ENCODE peak calls at places on chromosome 14, in six cellular contexts. One of them, this sample, is unnamed. For H3K4me1 and H3F3A, the result is how much of the 10 kb centered on the place peaks cover.

GRCh38 chr14:50303744-50304471 is 8.1 kb downstream of the L2HGDH start:
- DNase-seq in SK-N-SH: no peak
- DNase-seq in MM.1S: no peak
- DNase-seq in GM23338: no peak
- DNase-seq in PC-3: no peak
- DNase-seq in GM23248: peak
- DNase-seq in this sample: no peak

GRCh38 chr14:94029671-94030203 is 3.6 kb downstream of the OTUB2 start:
- DNase-seq in SK-N-SH: no peak
- DNase-seq in GM23248: no peak
- DNase-seq in MM.1S: no peak
- DNase-seq in PC-3: no peak
- DNase-seq in GM23338: no peak
- DNase-seq in this sample: no peak

GRCh38 chr14:52313903-52314481 is at the start of gene PTGER2:
- DNase-seq in GM23248: peak
- DNase-seq in PC-3: peak
- DNase-seq in GM23338: peak
- DNase-seq in SK-N-SH: peak
- DNase-seq in MM.1S: peak
- DNase-seq in this sample: peak

GRCh38 chr14:67168110-67168441 is 21.2 kb upstream of the GARIN2 start:
- DNase-seq in GM23338: no peak
- DNase-seq in PC-3: no peak
- DNase-seq in MM.1S: no peak
- DNase-seq in SK-N-SH: no peak
- DNase-seq in GM23248: no peak
- DNase-seq in this sample: no peak

GRCh38 chr14:53536446-53536845 is 383.3 kb upstream of the DDHD1 start:
- DNase-seq in GM23248: no peak
- DNase-seq in PC-3: no peak
- DNase-seq in SK-N-SH: no peak
- DNase-seq in GM23338: no peak
- DNase-seq in MM.1S: no peak
- DNase-seq in this sample: no peak

GRCh38 chr14:73248294-73248868 is 11.1 kb downstream of the PAPLN start:
- DNase-seq in SK-N-SH: no peak
- DNase-seq in GM23248: peak
- DNase-seq in PC-3: peak
- DNase-seq in GM23338: no peak
- DNase-seq in MM.1S: no peak
- DNase-seq in this sample: no peak

GRCh38 chr14:64053694-64054669 is 201.2 kb downstream of the SYNE2 start:
- DNase-seq in SK-N-SH: no peak
- DNase-seq in GM23338: no peak
- DNase-seq in PC-3: peak
- DNase-seq in MM.1S: no peak
- DNase-seq in GM23248: peak
- DNase-seq in this sample: no peak

GRCh38 chr14:59398841-59399240 is 66.3 kb downstream of the GPR135 start:
- DNase-seq in PC-3: no peak
- DNase-seq in MM.1S: no peak
- DNase-seq in SK-N-SH: no peak
- DNase-seq in GM23338: no peak
- DNase-seq in GM23248: no peak
- DNase-seq in this sample: no peak

GRCh38 chr14:93100098-93100497 is 15.6 kb downstream of the ITPK1 start:
- DNase-seq in GM23248: no peak
- DNase-seq in MM.1S: no peak
- DNase-seq in SK-N-SH: no peak
- DNase-seq in GM23338: peak
- DNase-seq in PC-3: no peak
- DNase-seq in this sample: no peak

GRCh38 chr14:23631702-23632460 is 4.3 kb upstream of the DHRS2 start:
- DNase-seq in SK-N-SH: peak
- DNase-seq in MM.1S: peak
- DNase-seq in GM23338: peak
- DNase-seq in GM23248: peak
- DNase-seq in PC-3: peak
- DNase-seq in this sample: peak

GRCh38 chr14:64439141-64439540 is 26.2 kb upstream of the AKAP5 start:
- DNase-seq in PC-3: no peak
- DNase-seq in MM.1S: no peak
- DNase-seq in GM23248: no peak
- DNase-seq in SK-N-SH: no peak
- DNase-seq in GM23338: no peak
- DNase-seq in this sample: no peak

GRCh38 chr14:22928237-22929103 is 706 bp downstream of the PRMT5 start:
- DNase-seq in PC-3: peak
- DNase-seq in MM.1S: no peak
- DNase-seq in SK-N-SH: no peak
- DNase-seq in GM23248: peak
- DNase-seq in GM23338: no peak
- DNase-seq in this sample: peak

GRCh38 chr14:56474419-56475022 is 105.1 kb upstream of the TMEM260 start:
- DNase-seq in PC-3: peak
- DNase-seq in SK-N-SH: peak
- DNase-seq in MM.1S: peak
- DNase-seq in GM23338: peak
- DNase-seq in GM23248: peak
- DNase-seq in this sample: peak

GRCh38 chr14:102095231-102095870 is 8.5 kb upstream of the HSP90AA1 start:
- DNase-seq in SK-N-SH: no peak
- DNase-seq in GM23338: no peak
- DNase-seq in PC-3: peak
- DNase-seq in MM.1S: no peak
- DNase-seq in GM23248: peak
- DNase-seq in this sample: no peak

GRCh38 chr14:98782062-98782461 is 489.9 kb downstream of the BCL11B start:
- DNase-seq in GM23338: no peak
- DNase-seq in PC-3: no peak
- DNase-seq in MM.1S: no peak
- DNase-seq in GM23248: no peak
- DNase-seq in SK-N-SH: no peak
- DNase-seq in this sample: no peak

GRCh38 chr14:90616881-90617280 is 199.3 kb downstream of the TTC7B start:
- DNase-seq in GM23248: peak
- DNase-seq in SK-N-SH: no peak
- DNase-seq in MM.1S: no peak
- DNase-seq in PC-3: no peak
- DNase-seq in GM23338: no peak
- DNase-seq in this sample: no peak

GRCh38 chr14:94041551-94042346 is 15.6 kb downstream of the OTUB2 start:
- DNase-seq in MM.1S: no peak
- DNase-seq in PC-3: no peak
- DNase-seq in SK-N-SH: no peak
- DNase-seq in GM23248: peak
- DNase-seq in GM23338: no peak
- DNase-seq in this sample: no peak

GRCh38 chr14:100804558-100805309 is 21.2 kb upstream of the MEG3 start:
- DNase-seq in PC-3: no peak
- DNase-seq in GM23338: peak
- DNase-seq in MM.1S: no peak
- DNase-seq in GM23248: no peak
- DNase-seq in SK-N-SH: no peak
- DNase-seq in this sample: no peak

GRCh38 chr14:78519863-78520262 is 349.7 kb downstream of the NRXN3 start:
- DNase-seq in MM.1S: no peak
- DNase-seq in SK-N-SH: no peak
- DNase-seq in GM23248: peak
- DNase-seq in PC-3: peak
- DNase-seq in GM23338: peak
- DNase-seq in this sample: peak

GRCh38 chr14:56414231-56414630 is 165.4 kb upstream of the TMEM260 start:
- DNase-seq in SK-N-SH: no peak
- DNase-seq in GM23338: no peak
- DNase-seq in MM.1S: no peak
- DNase-seq in GM23248: no peak
- DNase-seq in PC-3: no peak
- DNase-seq in this sample: no peak

GRCh38 chr14:88002421-88002820 is 2.5 kb upstream of the GPR65 start:
- DNase-seq in PC-3: no peak
- DNase-seq in GM23248: no peak
- DNase-seq in SK-N-SH: no peak
- DNase-seq in MM.1S: no peak
- DNase-seq in GM23338: no peak
- DNase-seq in this sample: no peak

GRCh38 chr14:74551001-74551400 is 57.4 kb downstream of the ISCA2 start:
- DNase-seq in GM23248: no peak
- DNase-seq in SK-N-SH: no peak
- DNase-seq in MM.1S: no peak
- DNase-seq in GM23338: no peak
- DNase-seq in PC-3: no peak
- DNase-seq in this sample: no peak

GRCh38 chr14:74549588-74549987 is 56.0 kb downstream of the ISCA2 start:
- DNase-seq in MM.1S: no peak
- DNase-seq in GM23338: peak
- DNase-seq in SK-N-SH: no peak
- DNase-seq in PC-3: peak
- DNase-seq in GM23248: peak
- DNase-seq in this sample: no peak

GRCh38 chr14:74547331-74547927 is 53.9 kb downstream of the ISCA2 start:
- DNase-seq in GM23338: peak
- DNase-seq in PC-3: no peak
- DNase-seq in GM23248: no peak
- DNase-seq in SK-N-SH: no peak
- DNase-seq in MM.1S: no peak
- DNase-seq in this sample: peak

GRCh38 chr14:74550071-74550470 is 56.5 kb downstream of the ISCA2 start:
- DNase-seq in SK-N-SH: no peak
- DNase-seq in PC-3: no peak
- DNase-seq in MM.1S: no peak
- DNase-seq in GM23338: no peak
- DNase-seq in GM23248: no peak
- DNase-seq in this sample: no peak

GRCh38 chr14:74548881-74549280 is 55.3 kb downstream of the ISCA2 start:
- DNase-seq in SK-N-SH: no peak
- DNase-seq in MM.1S: no peak
- DNase-seq in GM23248: peak
- DNase-seq in GM23338: no peak
- DNase-seq in PC-3: peak
- DNase-seq in this sample: no peak
- TF ChIP-seq EZH2phosphoT487 in SK-N-SH: no peak
- TF ChIP-seq EZH2phosphoT487 in MM.1S: no peak
- TF ChIP-seq EZH2phosphoT487 in GM23248: peak
- TF ChIP-seq EZH2phosphoT487 in GM23338: no peak
- TF ChIP-seq EZH2phosphoT487 in PC-3: no peak
- TF ChIP-seq EZH2phosphoT487 in this sample: no peak

GRCh38 chr14:76918176-76918750 is 92.1 kb downstream of the LRRC74A start:
- DNase-seq in SK-N-SH: peak
- DNase-seq in PC-3: no peak
- DNase-seq in GM23338: no peak
- DNase-seq in MM.1S: no peak
- DNase-seq in GM23248: peak
- DNase-seq in this sample: no peak

GRCh38 chr14:76919431-76919810 is 93.2 kb downstream of the LRRC74A start:
- DNase-seq in GM23248: no peak
- DNase-seq in GM23338: no peak
- DNase-seq in SK-N-SH: no peak
- DNase-seq in MM.1S: no peak
- DNase-seq in PC-3: peak
- DNase-seq in this sample: no peak

GRCh38 chr14:76917158-76917596 is 91.0 kb downstream of the LRRC74A start:
- DNase-seq in GM23338: peak
- DNase-seq in PC-3: peak
- DNase-seq in GM23248: peak
- DNase-seq in MM.1S: no peak
- DNase-seq in SK-N-SH: peak
- DNase-seq in this sample: peak

GRCh38 chr14:76918751-76919421 is 92.7 kb downstream of the LRRC74A start:
- DNase-seq in MM.1S: no peak
- DNase-seq in GM23248: peak
- DNase-seq in GM23338: peak
- DNase-seq in SK-N-SH: peak
- DNase-seq in PC-3: peak
- DNase-seq in this sample: peak

GRCh38 chr14:76917759-76918175 is 91.6 kb downstream of the LRRC74A start:
- DNase-seq in SK-N-SH: no peak
- DNase-seq in GM23248: peak
- DNase-seq in GM23338: no peak
- DNase-seq in MM.1S: no peak
- DNase-seq in PC-3: no peak
- DNase-seq in this sample: no peak
- H3K4me1 ChIP-seq in SK-N-SH: half or more
- H3K4me1 ChIP-seq in GM23248: under half
- H3K4me1 ChIP-seq in GM23338: under half
- H3K4me1 ChIP-seq in MM.1S: under half
- H3K4me1 ChIP-seq in PC-3: half or more
- H3K4me1 ChIP-seq in this sample: under half

DNA sequence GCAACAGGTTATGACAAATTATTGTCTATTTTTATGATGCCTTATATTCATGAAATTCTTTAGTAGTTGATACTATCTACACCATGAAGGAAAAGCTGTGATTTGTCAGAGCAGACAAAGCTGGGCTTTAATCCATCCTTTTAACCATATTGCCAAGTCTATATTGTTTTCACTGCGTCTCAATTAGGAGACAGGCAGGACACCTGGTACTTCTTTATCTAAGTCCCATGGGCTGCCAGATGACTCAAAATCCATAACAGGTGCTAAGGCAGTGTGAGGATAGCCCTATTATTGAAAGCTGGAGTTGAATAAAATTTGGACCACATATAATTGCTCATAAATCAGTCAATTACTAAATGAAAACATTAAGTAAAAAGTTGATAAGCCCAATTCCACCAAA is 22.6 kb downstream of the INSM2 start:
- DNase-seq in MM.1S: no peak
- DNase-seq in SK-N-SH: peak
- DNase-seq in PC-3: no peak
- DNase-seq in GM23248: no peak
- DNase-seq in GM23338: no peak
- DNase-seq in this sample: peak
- H3F3A ChIP-seq in MM.1S: under half
- H3F3A ChIP-seq in SK-N-SH: under half
- H3F3A ChIP-seq in PC-3: under half
- H3F3A ChIP-seq in GM23248: under half
- H3F3A ChIP-seq in GM23338: under half
- H3F3A ChIP-seq in this sample: under half

DNA sequence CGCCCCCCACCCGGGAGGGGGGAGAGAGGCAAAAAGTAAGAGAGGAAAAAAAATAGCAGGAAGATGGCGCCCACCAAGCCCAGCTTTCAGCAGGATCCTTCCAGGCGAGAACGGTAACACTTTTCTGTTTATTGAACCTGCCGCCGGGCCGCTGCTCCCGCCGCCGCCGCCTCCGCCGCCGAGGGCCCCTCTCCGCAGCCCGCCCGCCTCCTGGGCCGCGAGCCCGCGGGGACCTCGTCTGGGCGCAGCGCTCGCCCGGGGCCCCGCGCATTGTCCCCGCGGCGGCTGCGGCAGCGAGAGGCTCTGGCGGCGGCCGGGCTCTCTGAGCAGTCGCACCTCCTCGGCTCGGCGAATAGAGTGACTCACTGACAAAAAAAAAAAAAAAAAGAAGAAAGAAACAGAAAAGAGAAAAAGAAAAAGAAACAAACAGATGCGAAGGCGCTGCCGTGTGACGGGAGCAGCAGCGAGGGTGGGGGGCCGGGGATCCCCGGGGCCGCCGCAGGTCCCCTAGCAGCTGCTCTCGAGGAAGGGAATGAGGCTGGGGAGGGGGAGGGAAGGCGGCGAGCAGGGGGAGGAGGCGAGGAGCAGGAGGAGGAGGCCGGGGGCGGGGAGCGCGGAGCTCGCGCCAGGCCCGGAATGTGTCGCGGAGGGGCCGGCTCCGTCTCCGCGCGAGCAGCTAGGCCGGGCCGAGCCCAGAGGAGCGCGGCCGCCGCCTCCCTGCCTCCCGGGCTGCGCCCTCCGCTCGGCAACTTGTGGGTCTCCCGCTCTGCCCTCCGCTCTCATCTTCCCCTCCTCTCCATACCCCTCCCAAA is 781 bp downstream of the NPAS3 start:
- DNase-seq in SK-N-SH: peak
- DNase-seq in PC-3: peak
- DNase-seq in MM.1S: no peak
- DNase-seq in GM23338: peak
- DNase-seq in GM23248: peak
- DNase-seq in this sample: peak
- TF ChIP-seq EZH2phosphoT487 in SK-N-SH: no peak
- TF ChIP-seq EZH2phosphoT487 in PC-3: no peak
- TF ChIP-seq EZH2phosphoT487 in MM.1S: no peak
- TF ChIP-seq EZH2phosphoT487 in GM23338: no peak
- TF ChIP-seq EZH2phosphoT487 in GM23248: no peak
- TF ChIP-seq EZH2phosphoT487 in this sample: no peak

This sample was measured in neural progenitor cell.